ENCODE peak calls at places on chromosomes 13 and 19, in four cellular contexts. H is ascending aorta, Q is body of pancreas, K is bronchial epithelial cell. X is an unnamed sample.
A peak's percentile ranks its signal among the peaks of the same experiment; 100 is the strongest.

GRCh38 chr13:95185851-95186250 is 115.4 kb downstream of the ABCC4 start:
- DNase-seq in H (no peak), Q (no peak), K (no peak), X (peak; percentile 20)

GRCh38 chr19:41311072-41311471 is 1.1 kb downstream of the CCDC97 start:
- DNase-seq in H (no peak), Q (no peak), K (no peak), X (no peak)

GRCh38 chr19:6392219-6393073 is 518 bp downstream of the GTF2F1 start:
- DNase-seq in H (no peak), Q (no peak), K (no peak), X (no peak)

GRCh38 chr13:87851395-87851794 is 180.2 kb downstream of the SLITRK5 start:
- DNase-seq in H (no peak), Q (no peak), K (no peak), X (no peak)

GRCh38 chr19:38047048-38047435 is 140.0 kb downstream of the SIPA1L3 start:
- DNase-seq in H (no peak), Q (no peak), K (no peak), X (no peak)

GRCh38 chr19:35268546-35269424 is at the start of gene USF2:
- DNase-seq in H (no peak), Q (peak; percentile 79), K (no peak), X (peak; percentile 78)

GRCh38 chr19:47356900-47357299 is 7.8 kb downstream of the DHX34 start:
- DNase-seq in H (no peak), Q (no peak), K (no peak), X (no peak)

GRCh38 chr13:83265279-83265678 is 617.0 kb downstream of the SLITRK1 start:
- DNase-seq in H (no peak), Q (no peak), K (no peak), X (no peak)

GRCh38 chr13:102862624-102863210 is 16.9 kb downstream of the ERCC5 start:
- DNase-seq in H (no peak), Q (no peak), K (no peak), X (no peak)

GRCh38 chr19:3792114-3792513 is 5.9 kb upstream of the MATK start:
- DNase-seq in H (no peak), Q (no peak), K (no peak), X (no peak)

GRCh38 chr19:47035127-47035494 is 13.3 kb downstream of the TMEM160 start:
- DNase-seq in H (no peak), Q (no peak), K (no peak), X (no peak)

GRCh38 chr19:19276386-19276785 is 3.3 kb upstream of the TM6SF2 start:
- DNase-seq in H (no peak), Q (no peak), K (no peak), X (no peak)

GRCh38 chr19:15247107-15248014 is 15.1 kb upstream of the EPHX3 start:
- DNase-seq in H (no peak), Q (no peak), K (no peak), X (no peak)

GRCh38 chr19:46955114-46955812 is 64.4 kb upstream of the NPAS1 start:
- DNase-seq in H (no peak), Q (no peak), K (peak; percentile 24), X (no peak)

GRCh38 chr13:109361562-109361961 is 424.8 kb downstream of the IRS2 start:
- DNase-seq in H (no peak), Q (no peak), K (no peak), X (no peak)

GRCh38 chr13:63948045-63948444 is 2532.4 kb upstream of the PCDH20 start:
- DNase-seq in H (no peak), Q (no peak), K (no peak), X (no peak)

GRCh38 chr13:81872581-81872980 is 1531.7 kb upstream of the SPRY2 start:
- DNase-seq in H (no peak), Q (no peak), K (peak; percentile 32), X (no peak)

GRCh38 chr13:44768233-44768632 is 192.1 kb upstream of the TSC22D1 start:
- DNase-seq in H (no peak), Q (no peak), K (peak; percentile 48), X (no peak)

GRCh38 chr19:41426952-41427646 is at the start of gene B3GNT8:
- DNase-seq in H (peak; percentile 36), Q (peak; percentile 62), K (peak; percentile 82), X (no peak)

GRCh38 chr19:53992211-53992610 is 774 bp downstream of the CACNG6 start:
- DNase-seq in H (no peak), Q (no peak), K (no peak), X (no peak)

GRCh38 chr13:50677687-50678463 is 165.6 kb downstream of the DLEU7 start:
- DNase-seq in H (no peak), Q (no peak), K (no peak), X (no peak)

GRCh38 chr19:32537626-32538025 is 43.4 kb upstream of the PDCD5 start:
- DNase-seq in H (no peak), Q (no peak), K (no peak), X (no peak)

GRCh38 chr13:40673061-40673397 is 6.6 kb upstream of the FOXO1 start:
- DNase-seq in H (no peak), Q (no peak), K (peak; percentile 59), X (no peak)

GRCh38 chr13:73861136-73861535 is 273.1 kb downstream of the KLF12 start:
- DNase-seq in H (no peak), Q (no peak), K (no peak), X (no peak)

GRCh38 chr19:18284710-18285430 is 3.4 kb upstream of the JUND start:
- DNase-seq in H (no peak), Q (no peak), K (no peak), X (no peak)

GRCh38 chr13:73757471-73758233 is 376.6 kb downstream of the KLF12 start:
- DNase-seq in H (no peak), Q (no peak), K (no peak), X (no peak)

GRCh38 chr19:52200044-52200443 is 10.2 kb downstream of the PPP2R1A start:
- DNase-seq in H (peak; percentile 52), Q (no peak), K (peak; percentile 70), X (no peak)

GRCh38 chr13:74675185-74675584 is 541.0 kb upstream of the KLF12 start:
- DNase-seq in H (no peak), Q (no peak), K (peak; percentile 95), X (no peak)

GRCh38 chr13:90968510-90968909 is 379.0 kb upstream of the MIR17HG start:
- DNase-seq in H (no peak), Q (peak; percentile 22), K (peak; percentile 29), X (no peak)

GRCh38 chr19:2604747-2605329 is 97.7 kb downstream of the GNG7 start:
- DNase-seq in H (no peak), Q (no peak), K (no peak), X (no peak)

GRCh38 chr19:42553292-42554045 is 25.2 kb upstream of the CEACAM1 start:
- DNase-seq in H (no peak), Q (no peak), K (peak; percentile 20), X (no peak)

GRCh38 chr13:51520524-51520923 is 63.7 kb upstream of the WDFY2 start:
- DNase-seq in H (no peak), Q (no peak), K (peak; percentile 82), X (no peak)

GRCh38 chr13:95643471-95643813 is 1.1 kb downstream of the DZIP1 start:
- DNase-seq in H (no peak), Q (no peak), K (no peak), X (no peak)

GRCh38 chr13:77291779-77292178 is 35.1 kb downstream of the MYCBP2 start:
- DNase-seq in H (no peak), Q (no peak), K (no peak), X (no peak)

GRCh38 chr19:45766919-45767346 is 2.1 kb downstream of the SIX5 start:
- DNase-seq in H (no peak), Q (no peak), K (no peak), X (no peak)

GRCh38 chr13:40776681-40777165 is 5.7 kb upstream of the MRPS31 start:
- DNase-seq in H (no peak), Q (no peak), K (peak; percentile 58), X (peak; percentile 49)

GRCh38 chr19:48230555-48231129 is 25.1 kb downstream of the CARD8 start:
- DNase-seq in H (no peak), Q (no peak), K (no peak), X (no peak)

GRCh38 chr19:50911206-50912101 is at the start of gene KLK4:
- DNase-seq in H (no peak), Q (no peak), K (no peak), X (no peak)
- H3K27me3 ChIP-seq in H (no peaks in the 10 kb centered on the region), Q (no peaks in the 10 kb centered on the region), K (peaks cover 19% of the 10 kb centered on the region), X (peaks cover 13% of the 10 kb centered on the region)

DNA sequence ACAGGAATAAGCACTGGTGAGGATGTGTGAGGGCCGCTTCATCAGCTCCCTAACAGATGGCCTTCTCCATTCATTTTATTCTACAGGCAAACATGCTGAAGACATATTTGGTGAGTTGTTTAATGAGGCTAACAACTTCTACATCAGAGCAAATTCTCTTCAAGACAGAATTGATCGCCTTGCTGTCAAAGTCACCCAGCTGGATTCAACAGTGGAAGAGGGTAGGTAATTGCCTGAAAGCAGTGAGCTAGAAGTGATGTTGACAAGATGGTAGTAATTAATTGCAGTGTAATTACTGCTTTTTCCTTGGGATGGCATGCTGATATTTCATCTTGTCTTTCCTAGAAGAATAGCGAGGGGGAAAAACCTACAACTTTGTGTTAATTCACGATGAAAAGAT is 95.6 kb downstream of the GPR12 start:
- DNase-seq in H (no peak), Q (no peak), K (no peak), X (no peak)
- H3K4me3 ChIP-seq in H (no peak overlapping the region), Q (no peak overlapping the region), K (no peak overlapping the region), X (no peak overlapping the region)

GRCh38 chr19:13031917-13032623 is 36.8 kb downstream of the NFIX start:
- DNase-seq in H (no peak), Q (no peak), K (peak; percentile 56), X (no peak)

GRCh38 chr19:13029301-13029880 is 34.1 kb downstream of the NFIX start:
- DNase-seq in H (no peak), Q (no peak), K (no peak), X (no peak)

GRCh38 chr19:13028027-13028426 is 32.8 kb downstream of the NFIX start:
- DNase-seq in H (no peak), Q (no peak), K (no peak), X (no peak)

GRCh38 chr19:13027557-13027956 is 32.3 kb downstream of the NFIX start:
- DNase-seq in H (no peak), Q (no peak), K (no peak), X (no peak)

GRCh38 chr19:13029893-13030292 is 34.6 kb downstream of the NFIX start:
- DNase-seq in H (no peak), Q (no peak), K (no peak), X (no peak)
- H3K27me3 ChIP-seq in H (no peaks in the 10 kb centered on the region), Q (no peaks in the 10 kb centered on the region), K (no peaks in the 10 kb centered on the region), X (peaks cover 4% of the 10 kb centered on the region)

GRCh38 chr19:49801966-49802661 is 11.0 kb downstream of the FUZ start:
- DNase-seq in H (peak; percentile 32), Q (peak; percentile 71), K (no peak), X (no peak)
- H3K4me3 ChIP-seq in H (peak overlapping the region; percentile 53), Q (no peak overlapping the region), K (no peak overlapping the region), X (no peak overlapping the region)

DNA sequence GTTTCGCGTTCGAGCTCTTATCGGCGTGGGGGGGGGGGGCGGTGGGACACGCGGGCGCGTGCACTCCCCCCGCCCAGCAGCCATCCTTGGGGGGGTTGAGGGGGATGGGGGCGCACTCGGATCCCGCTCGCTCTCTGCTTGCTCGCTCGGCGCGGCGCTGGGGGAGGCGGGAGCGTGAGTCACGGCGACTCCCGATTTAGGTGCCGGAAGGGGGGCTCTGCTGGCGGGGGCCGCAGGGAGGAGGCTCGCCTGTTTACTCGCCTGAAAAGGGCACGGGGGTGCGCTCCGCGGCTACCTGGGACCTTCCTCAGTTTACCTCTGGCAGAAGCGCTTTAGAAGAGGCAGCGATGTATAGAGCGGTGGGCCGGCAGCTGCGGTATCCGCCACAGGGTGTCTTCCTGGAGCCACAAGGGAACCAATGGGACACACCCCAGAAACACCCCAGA is 1.1 kb upstream of the PDE4A start:
- DNase-seq in H (no peak), Q (no peak), K (no peak), X (peak; percentile 70)
- H3K27me3 ChIP-seq in H (peaks cover 47% of the 10 kb centered on the region), Q (no peaks in the 10 kb centered on the region), K (peaks cover 26% of the 10 kb centered on the region), X (peaks cover 55% of the 10 kb centered on the region)

GRCh38 chr13:114199961-114200672 is 21.1 kb downstream of the CFAP97D2 start:
- DNase-seq in H (no peak), Q (no peak), K (no peak), X (no peak)
- H3K4me3 ChIP-seq in H (no peak overlapping the region), Q (no peak overlapping the region), K (no peak overlapping the region), X (no peak overlapping the region)